ENCODE peak calls at places on chromosomes 2 and 18, in four cellular contexts. C is hypothalamus, P is HepG2, V is naive B cell. X is an unnamed sample.

GRCh38 chr2:238919307-238919706 is 71.4 kb downstream of the TWIST2 start:
- DNase-seq in C (no peak), P (no peak), V (no peak), X (no peak)

GRCh38 chr2:168730391-168730790 is 72.0 kb upstream of the NOSTRIN start:
- DNase-seq in P (no peak), C (no peak), V (no peak), X (no peak)

GRCh38 chr2:237322564-237322963 is 91.4 kb downstream of the COL6A3 start:
- DNase-seq in C (no peak), V (no peak), P (peak; percentile 20), X (no peak)

GRCh38 chr2:158009425-158009824 is 92.3 kb upstream of the UPP2 start:
- DNase-seq in C (no peak), V (no peak), P (no peak), X (no peak)

GRCh38 chr2:181234429-181235410 is 222.5 kb upstream of the ITGA4 start:
- DNase-seq in P (no peak), C (no peak), V (no peak), X (no peak)

GRCh38 chr2:30235008-30235655 is 3.8 kb downstream of the LBH start:
- DNase-seq in V (no peak), C (no peak), P (no peak), X (no peak)

GRCh38 chr2:176118606-176119370 is 2.2 kb downstream of the HOXD10 start:
- DNase-seq in P (peak; percentile 54), V (no peak), C (no peak), X (no peak)

GRCh38 chr2:66435549-66435875 is 587 bp downstream of the MEIS1 start:
- DNase-seq in P (no peak), V (no peak), C (no peak), X (no peak)

GRCh38 chr2:189164732-189165131 is 14.8 kb downstream of the COL5A2 start:
- DNase-seq in V (no peak), P (no peak), C (no peak), X (no peak)

GRCh38 chr2:172208881-172209325 is 106.2 kb upstream of the DLX2 start:
- DNase-seq in C (no peak), P (no peak), V (no peak), X (no peak)

GRCh38 chr2:72965770-72966430 is 48.6 kb downstream of the EMX1 start:
- DNase-seq in V (no peak), C (no peak), P (no peak), X (no peak)

GRCh38 chr18:54388203-54389142 is 30.8 kb downstream of the C18orf54 start:
- DNase-seq in C (no peak), P (peak; percentile 80), V (no peak), X (no peak)

GRCh38 chr18:22193466-22193865 is 24.1 kb downstream of the GATA6 start:
- DNase-seq in P (no peak), V (no peak), C (no peak), X (no peak)

GRCh38 chr2:212416126-212416525 is 122.5 kb downstream of the ERBB4 start:
- DNase-seq in C (no peak), V (no peak), P (no peak), X (no peak)

X was measured in frontal cortex.